ENCODE peak calls at places on chromosome 18, in ten cellular contexts. G, D, P, H, S, T, X, E, U and J are unnamed samples.

GRCh38 chr18:76827205-76827885 is 5.0 kb downstream of the ZNF236 start:
- DNase-seq in S (no peak), P (no peak), E (no peak), X (no peak), H (no peak), D (no peak), U (peak; percentile 64), T (no peak), G (no peak), J (no peak)

GRCh38 chr18:36771246-36771645 is 57.6 kb downstream of the TPGS2 start:
- DNase-seq in T (no peak), P (no peak), S (peak; percentile 8), H (no peak), X (no peak), E (no peak), U (no peak), G (no peak), D (no peak), J (peak; percentile 72)

GRCh38 chr18:77495982-77496690 is 246.5 kb downstream of the GALR1 start:
- DNase-seq in S (no peak), H (no peak), D (no peak), X (no peak), T (no peak), E (no peak), G (no peak), P (no peak), U (no peak), J (no peak)

GRCh38 chr18:46723856-46724415 is 32.9 kb downstream of the ST8SIA5 start:
- DNase-seq in D (no peak), E (no peak), T (no peak), S (no peak), G (no peak), P (no peak), H (no peak), U (no peak), X (no peak), J (no peak)

GRCh38 chr18:63320041-63320689 is 596 bp upstream of the BCL2 start:
- DNase-seq in D (peak; percentile 63), G (peak; percentile 85), X (no peak), S (peak; percentile 77), U (peak; percentile 83), P (peak; percentile 88), H (peak; percentile 75), E (peak; percentile 87), T (peak; percentile 93), J (peak; percentile 87)

GRCh38 chr18:23250893-23251656 is 115.8 kb downstream of the CABLES1 start:
- DNase-seq in G (no peak), E (no peak), S (no peak), P (peak; percentile 83), X (no peak), D (no peak), U (peak; percentile 53), T (no peak), H (no peak), J (no peak)

GRCh38 chr18:58140366-58141325 is 96.6 kb downstream of the NEDD4L start:
- DNase-seq in S (no peak), T (no peak), H (no peak), U (no peak), D (no peak), X (no peak), E (no peak), G (no peak), P (no peak), J (no peak)

GRCh38 chr18:32284284-32284683 is 94.4 kb downstream of the MEP1B start:
- DNase-seq in G (no peak), P (no peak), H (no peak), U (peak; percentile 22), T (no peak), E (no peak), S (no peak), X (no peak), D (no peak), J (no peak)

GRCh38 chr18:10006261-10006903 is 92.6 kb downstream of the VAPA start:
- DNase-seq in X (no peak), T (no peak), G (no peak), P (peak; percentile 70), U (peak; percentile 47), S (peak; percentile 30), D (no peak), H (no peak), E (no peak), J (no peak)

GRCh38 chr18:73992242-73993022 is 155.2 kb downstream of the FBXO15 start:
- DNase-seq in D (no peak), H (no peak), P (no peak), U (no peak), X (no peak), G (no peak), T (no peak), S (no peak), E (no peak), J (no peak)

DNA sequence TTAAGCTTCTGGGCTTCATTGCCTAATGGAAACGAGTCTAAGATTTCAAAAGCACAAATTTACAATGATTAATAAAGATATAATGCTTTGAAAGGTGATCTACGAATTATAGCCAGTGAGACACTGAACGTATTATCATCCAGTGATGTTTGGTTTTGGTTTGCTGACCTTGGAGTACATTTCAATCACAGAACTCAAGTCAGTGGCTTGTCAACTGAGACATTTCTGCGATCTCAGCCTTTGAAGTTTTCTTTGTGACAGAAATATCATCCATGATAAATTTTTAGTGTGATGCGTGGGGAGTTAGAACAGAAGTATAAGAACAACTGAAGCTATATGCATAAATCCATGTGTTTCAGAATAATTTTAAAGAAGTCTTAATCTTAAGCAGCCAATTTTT is 263.8 kb downstream of the TCF4 start:
- DNase-seq in U (no peak), D (no peak), X (no peak), S (peak; percentile 5), G (no peak), H (no peak), T (no peak), P (no peak), E (no peak), J (no peak)
- H3K4me3 ChIP-seq in U (peak overlapping the region; percentile 87), D (no peak overlapping the region), X (no peak overlapping the region), S (peak overlapping the region; percentile 73), G (no peak overlapping the region), H (no peak overlapping the region), T (no peak overlapping the region), P (no peak overlapping the region), E (no peak overlapping the region), J (no peak overlapping the region)

DNA sequence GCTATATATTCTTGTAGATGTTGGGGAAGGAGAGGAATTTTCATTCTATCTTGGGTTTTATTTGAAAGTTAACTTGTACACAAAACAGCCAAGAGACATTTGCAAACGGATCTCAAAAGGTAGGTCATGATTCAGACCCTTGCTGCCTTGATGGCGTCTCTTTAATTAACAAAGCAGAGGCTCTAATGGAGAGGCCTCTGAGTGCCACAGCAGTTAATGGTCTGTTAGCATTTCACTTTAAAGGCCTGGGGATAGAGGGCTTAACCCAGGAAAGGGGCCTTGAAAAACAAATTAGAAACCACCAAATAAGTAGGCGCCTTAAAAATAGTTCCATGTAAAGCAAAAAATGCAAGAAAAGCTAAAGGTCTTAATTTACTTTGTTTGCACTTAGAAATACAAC is 836.9 kb upstream of the CELF4 start:
- DNase-seq in D (no peak), P (no peak), X (peak; percentile 54), U (no peak), G (no peak), S (no peak), T (no peak), E (peak; percentile 32), H (no peak), J (no peak)
- H3K4me3 ChIP-seq in D (no peak overlapping the region), P (no peak overlapping the region), X (no peak overlapping the region), U (no peak overlapping the region), G (no peak overlapping the region), S (no peak overlapping the region), T (no peak overlapping the region), E (no peak overlapping the region), H (no peak overlapping the region), J (no peak overlapping the region)

GRCh38 chr18:7116001-7116831 is 1.4 kb downstream of the LAMA1 start:
- DNase-seq in H (no peak), U (peak; percentile 50), D (peak; percentile 52), P (peak; percentile 30), T (no peak), G (no peak), S (no peak), E (peak; percentile 90), X (peak; percentile 35), J (no peak)
- H3K4me3 ChIP-seq in H (peak overlapping the region; percentile 56), U (peak overlapping the region; percentile 74), D (peak overlapping the region; percentile 91), P (peak overlapping the region; percentile 59), T (no peak overlapping the region), G (peak overlapping the region; percentile 36), S (no peak overlapping the region), E (peak overlapping the region; percentile 95), X (peak overlapping the region; percentile 71), J (no peak overlapping the region)

GRCh38 chr18:48574667-48575300 is 36.0 kb downstream of the CTIF start:
- DNase-seq in X (no peak), S (no peak), T (no peak), E (no peak), P (no peak), H (no peak), D (no peak), U (no peak), G (no peak), J (no peak)

GRCh38 chr18:48575658-48576453 is 37.0 kb downstream of the CTIF start:
- DNase-seq in P (no peak), E (no peak), U (no peak), H (peak; percentile 33), D (no peak), T (no peak), S (no peak), X (no peak), G (no peak), J (no peak)

GRCh38 chr18:48577478-48578190 is 38.8 kb downstream of the CTIF start:
- DNase-seq in X (no peak), D (no peak), G (no peak), H (no peak), U (no peak), E (no peak), S (no peak), T (no peak), P (no peak), J (no peak)

GRCh38 chr18:48575301-48575657 is 36.4 kb downstream of the CTIF start:
- DNase-seq in E (no peak), G (no peak), P (no peak), U (peak; percentile 14), D (no peak), X (no peak), H (no peak), S (no peak), T (no peak), J (no peak)

DNA sequence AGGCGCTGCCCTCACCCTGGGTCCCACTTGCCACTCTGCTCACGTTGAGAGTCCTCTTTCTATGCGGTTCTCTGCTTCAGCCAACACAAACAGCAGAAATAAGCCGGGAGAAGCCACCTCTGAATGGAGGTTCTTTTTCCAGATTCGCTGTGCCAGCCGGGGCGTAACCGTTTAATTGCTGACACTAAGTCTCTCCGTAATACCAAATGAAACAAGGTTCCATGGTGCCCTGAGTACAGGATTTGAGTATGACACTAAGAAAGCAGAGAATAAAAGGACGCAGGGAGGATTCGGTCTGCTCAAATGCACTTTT is 37.6 kb downstream of the CTIF start:
- DNase-seq in T (no peak), S (no peak), P (no peak), U (no peak), D (no peak), X (no peak), E (no peak), G (no peak), H (no peak), J (no peak)
- H3K4me3 ChIP-seq in T (no peak overlapping the region), S (no peak overlapping the region), P (no peak overlapping the region), U (no peak overlapping the region), D (no peak overlapping the region), X (no peak overlapping the region), E (no peak overlapping the region), G (no peak overlapping the region), H (no peak overlapping the region), J (no peak overlapping the region)

GRCh38 chr18:80035997-80036396 is 1.8 kb downstream of the RBFA start:
- DNase-seq in T (no peak), P (no peak), U (no peak), H (no peak), S (no peak), D (no peak), G (no peak), X (no peak), E (no peak), J (no peak)
- H3K4me3 ChIP-seq in T (no peak overlapping the region), P (peak overlapping the region; percentile 82), U (peak overlapping the region; percentile 97), H (no peak overlapping the region), S (peak overlapping the region; percentile 73), D (no peak overlapping the region), G (no peak overlapping the region), X (no peak overlapping the region), E (peak overlapping the region; percentile 73), J (no peak overlapping the region)